ENCODE peak calls at places on chromosome 9, in seven cellular contexts. I, D, C, T, O, P and N are unnamed samples.
A peak's percentile ranks its signal among the peaks of the same experiment; 100 is the strongest.

GRCh38 chr9:14186096-14186495 is 127.8 kb downstream of the NFIB start:
- DNase-seq in I (no peak), D (no peak), C (no peak), T (no peak), O (no peak), P (no peak), N (no peak)

GRCh38 chr9:125435776-125436612 is 174.4 kb downstream of the GAPVD1 start:
- DNase-seq in I (no peak), D (no peak), C (no peak), T (no peak), O (no peak), P (no peak), N (no peak)

GRCh38 chr9:132539071-132539470 is 43.3 kb upstream of the BARHL1 start:
- DNase-seq in I (no peak), D (no peak), C (no peak), T (no peak), O (no peak), P (no peak), N (no peak)

GRCh38 chr9:70747335-70747734 is 332.9 kb upstream of the KLF9 start:
- DNase-seq in I (no peak), D (no peak), C (peak; percentile 21), T (no peak), O (no peak), P (no peak), N (no peak)

GRCh38 chr9:124875501-124875900 is 13.6 kb downstream of the ARPC5L start:
- DNase-seq in I (no peak), D (no peak), C (no peak), T (no peak), O (no peak), P (no peak), N (no peak)

GRCh38 chr9:121216406-121216805 is 14.7 kb upstream of the RAB14 start:
- DNase-seq in I (no peak), D (no peak), C (no peak), T (no peak), O (no peak), P (no peak), N (no peak)

GRCh38 chr9:105693435-105694275 is 686 bp upstream of the TMEM38B start:
- DNase-seq in I (peak; percentile 28), D (peak; percentile 2), C (no peak), T (no peak), O (no peak), P (peak; percentile 33), N (no peak)

GRCh38 chr9:134049236-134049635 is 18.6 kb downstream of the BRD3 start:
- DNase-seq in I (no peak), D (no peak), C (no peak), T (peak; percentile 75), O (peak; percentile 85), P (no peak), N (no peak)

GRCh38 chr9:113668057-113668456 is 204.5 kb downstream of the RGS3 start:
- DNase-seq in I (no peak), D (no peak), C (no peak), T (no peak), O (no peak), P (no peak), N (no peak)

GRCh38 chr9:136544549-136545064 is 1.2 kb downstream of the NOTCH1 start:
- DNase-seq in I (peak; percentile 63), D (no peak), C (peak; percentile 34), T (peak; percentile 80), O (peak; percentile 84), P (peak; percentile 71), N (no peak)

GRCh38 chr9:14271078-14271673 is 42.8 kb downstream of the NFIB start:
- DNase-seq in I (peak; percentile 59), D (no peak), C (peak; percentile 87), T (peak; percentile 87), O (peak; percentile 77), P (peak; percentile 43), N (no peak)

GRCh38 chr9:88922091-88922490 is 69.2 kb upstream of the S1PR3 start:
- DNase-seq in I (no peak), D (peak; percentile 15), C (no peak), T (no peak), O (no peak), P (no peak), N (no peak)

GRCh38 chr9:124518116-124518515 is 10.9 kb upstream of the NR5A1 start:
- DNase-seq in I (no peak), D (no peak), C (no peak), T (no peak), O (no peak), P (no peak), N (no peak)

GRCh38 chr9:134984372-134985240 is 66.9 kb upstream of the FCN1 start:
- DNase-seq in I (peak; percentile 53), D (no peak), C (no peak), T (no peak), O (no peak), P (no peak), N (peak; percentile 42)

GRCh38 chr9:127722055-127722454 is 6.2 kb downstream of the TTC16 start:
- DNase-seq in I (no peak), D (no peak), C (no peak), T (no peak), O (peak; percentile 47), P (no peak), N (no peak)

GRCh38 chr9:127720031-127720864 is 4.4 kb downstream of the TTC16 start:
- DNase-seq in I (no peak), D (no peak), C (no peak), T (no peak), O (peak; percentile 42), P (no peak), N (no peak)

GRCh38 chr9:127720865-127721227 is 5.0 kb downstream of the TTC16 start:
- DNase-seq in I (no peak), D (no peak), C (no peak), T (no peak), O (no peak), P (no peak), N (no peak)

GRCh38 chr9:127723013-127723412 is 7.1 kb downstream of the TTC16 start:
- DNase-seq in I (no peak), D (no peak), C (no peak), T (no peak), O (peak; percentile 44), P (no peak), N (no peak)

DNA sequence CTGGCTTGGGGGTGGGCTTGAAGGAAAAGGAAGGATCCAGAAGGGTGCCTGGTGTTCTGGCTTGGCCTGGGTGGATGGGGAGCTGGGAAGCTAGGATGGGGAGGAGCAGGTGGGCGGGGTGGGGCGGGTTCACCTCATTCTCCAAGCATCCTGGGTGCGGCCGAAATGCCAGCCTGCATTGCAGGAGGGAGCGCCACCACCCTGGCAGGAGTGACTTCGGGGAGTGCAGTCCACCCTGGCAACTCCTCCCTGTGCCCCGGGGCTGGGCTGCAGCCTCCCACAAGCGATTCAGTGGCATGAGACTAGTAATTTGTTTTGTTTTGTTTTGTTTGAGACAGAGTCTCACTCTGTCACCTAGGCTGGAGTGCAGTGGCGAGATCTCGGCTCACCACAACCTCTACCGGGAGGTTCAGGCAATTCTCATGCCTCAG is 5.5 kb downstream of the TTC16 start:
- DNase-seq in I (no peak), D (no peak), C (no peak), T (no peak), O (peak; percentile 43), P (no peak), N (no peak)
- TF ChIP-seq CTCF in I (no peak), D (no peak), C (no peak), T (no peak), O (no peak), P (no peak), N (no peak)

DNA sequence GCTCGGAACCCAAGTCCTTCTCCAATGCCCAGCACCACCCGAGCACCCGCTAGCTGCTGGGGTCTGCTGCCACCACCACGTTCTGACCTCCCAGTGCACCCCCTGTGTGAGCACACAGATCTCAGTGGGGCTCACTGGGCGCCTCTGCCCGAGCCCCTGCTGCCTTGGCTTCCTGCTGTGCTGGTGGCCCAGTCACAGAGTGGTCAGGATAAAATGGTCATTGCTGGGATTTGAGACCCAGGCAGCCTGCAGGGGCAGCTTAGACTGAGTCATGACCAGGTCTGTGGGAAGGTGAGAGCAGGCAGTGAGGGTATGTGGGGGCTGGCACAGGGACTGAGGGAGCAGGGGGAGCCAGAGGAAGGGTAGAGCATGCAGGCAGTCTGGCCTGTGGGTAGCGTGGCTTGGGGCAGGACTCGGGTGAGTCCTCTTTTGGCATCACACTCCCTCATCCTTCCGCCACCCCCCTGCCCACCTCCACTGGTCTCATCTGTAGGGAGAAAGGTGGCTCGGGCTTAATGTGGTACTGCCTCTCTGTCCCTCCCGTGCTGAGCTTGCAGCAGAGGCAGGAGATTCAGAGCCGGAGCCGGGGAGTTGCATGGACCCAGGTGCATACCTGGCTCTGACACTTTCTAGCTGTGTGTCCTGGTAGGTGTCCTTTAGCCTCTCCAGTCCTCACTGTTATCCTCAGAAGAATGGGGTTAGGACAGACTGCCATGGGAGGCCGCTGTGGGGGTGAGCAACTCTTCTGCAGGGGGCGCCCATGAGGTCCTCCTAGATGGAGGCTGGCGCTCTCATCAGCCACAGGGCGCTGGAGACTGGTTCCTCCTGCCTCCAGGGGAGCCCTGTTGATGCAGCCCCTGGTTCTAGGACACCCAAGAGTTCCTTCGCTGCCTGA is 32.1 kb downstream of the USP20 start:
- DNase-seq in I (no peak), D (no peak), C (no peak), T (no peak), O (no peak), P (no peak), N (no peak)
- TF ChIP-seq CTCF in I (no peak), D (no peak), C (no peak), T (no peak), O (no peak), P (no peak), N (no peak)

DNA sequence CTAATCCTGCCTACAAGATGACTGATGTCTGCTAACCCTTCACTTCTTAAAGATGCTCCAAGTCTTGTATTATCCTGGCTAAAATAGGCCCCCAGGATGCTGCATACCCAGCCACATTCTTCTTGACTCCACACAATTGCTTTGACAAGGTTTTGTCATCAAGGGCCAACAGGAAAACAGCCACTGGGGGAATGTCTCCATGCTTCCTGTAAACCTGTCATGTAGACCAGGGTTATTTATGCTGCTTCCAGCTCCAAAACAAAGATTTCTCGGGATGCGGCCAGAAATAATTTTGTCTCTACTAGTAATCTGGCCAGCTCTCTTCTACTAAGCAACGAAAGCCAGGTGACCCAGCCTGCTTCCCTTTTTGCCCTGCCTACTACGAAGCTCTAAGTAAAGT is 53.8 kb downstream of the SHB start:
- DNase-seq in I (no peak), D (no peak), C (no peak), T (no peak), O (no peak), P (no peak), N (no peak)
- TF ChIP-seq CTCF in I (no peak), D (no peak), C (no peak), T (no peak), O (no peak), P (no peak), N (no peak)

GRCh38 chr9:127168756-127169506 is 46.5 kb upstream of the ANGPTL2 start:
- DNase-seq in I (no peak), D (no peak), C (no peak), T (no peak), O (no peak), P (no peak), N (no peak)

GRCh38 chr9:127169507-127169883 is 47.1 kb upstream of the ANGPTL2 start:
- DNase-seq in I (no peak), D (no peak), C (no peak), T (no peak), O (no peak), P (no peak), N (no peak)

GRCh38 chr9:127170652-127171051 is 48.2 kb upstream of the ANGPTL2 start:
- DNase-seq in I (no peak), D (no peak), C (no peak), T (no peak), O (no peak), P (no peak), N (no peak)

GRCh38 chr9:127172066-127172707 is 49.8 kb upstream of the ANGPTL2 start:
- DNase-seq in I (no peak), D (no peak), C (no peak), T (no peak), O (peak; percentile 17), P (no peak), N (no peak)

GRCh38 chr9:127170049-127170448 is 47.6 kb upstream of the ANGPTL2 start:
- DNase-seq in I (no peak), D (no peak), C (no peak), T (no peak), O (no peak), P (no peak), N (no peak)
- TF ChIP-seq CTCF in I (no peak), D (no peak), C (no peak), T (no peak), O (no peak), P (no peak), N (no peak)